ENCODE peak calls at places on chromosomes 13 and 19, in six cellular contexts. L is cardiac fibroblast, V is Daoy, C is DMS53, R is mammary epithelial cell, A is psoas muscle. D is an unnamed sample.
A peak's percentile ranks its signal among the peaks of the same experiment; 100 is the strongest.

GRCh38 chr13:26971990-26972888 is 199.4 kb downstream of the USP12 start:
- DNase-seq in L (no peak), C (peak; percentile 99), A (no peak), V (peak; percentile 18), R (peak; percentile 34), D (peak; percentile 82)

GRCh38 chr13:76473552-76474134 is 412.6 kb downstream of the KCTD12 start:
- DNase-seq in C (peak; percentile 72), V (peak; percentile 68), A (peak; percentile 67), L (peak; percentile 87), R (peak; percentile 57), D (peak; percentile 72)

GRCh38 chr13:47046706-47047105 is 149.9 kb upstream of the HTR2A start:
- DNase-seq in C (no peak), V (no peak), L (no peak), A (no peak), R (no peak), D (no peak)

GRCh38 chr13:25784119-25784518 is 267.7 kb downstream of the SHISA2 start:
- DNase-seq in V (no peak), L (no peak), A (no peak), R (no peak), C (no peak), D (no peak)

GRCh38 chr19:41871573-41872383 is 5.3 kb upstream of the CD79A start:
- DNase-seq in V (peak; percentile 41), R (no peak), A (peak; percentile 46), L (peak; percentile 6), C (peak; percentile 63), D (no peak)

GRCh38 chr19:44282846-44283245 is 22.0 kb downstream of the ZNF235 start:
- DNase-seq in C (no peak), R (peak; percentile 54), V (peak; percentile 16), L (no peak), A (no peak), D (no peak)

GRCh38 chr13:65508745-65509144 is 1721.4 kb downstream of the PCDH9 start:
- DNase-seq in C (no peak), L (no peak), R (no peak), V (no peak), A (no peak), D (no peak)

GRCh38 chr13:102869948-102870676 is 24.3 kb downstream of the ERCC5 start:
- DNase-seq in L (no peak), R (no peak), A (no peak), C (no peak), V (no peak), D (no peak)

D was measured in NCI-H69.